ENCODE peak calls at places on chromosome 2, in six cellular contexts. L is coronary artery, G is cardiac muscle cell, S is foreskin fibroblast, Q is fibroblast of lung, K is PC-9. A is an unnamed sample.

GRCh38 chr2:230254152-230254881 is 28.8 kb downstream of the SP140 start:
- DNase-seq in L (no peak), G (no peak), S (no peak), Q (no peak), K (no peak), A (no peak)

GRCh38 chr2:128604045-128604444 is 285.4 kb upstream of the HS6ST1 start:
- DNase-seq in L (peak), G (no peak), S (no peak), Q (no peak), K (no peak), A (no peak)

GRCh38 chr2:73970850-73971471 is 13.7 kb upstream of the TET3 start:
- DNase-seq in L (no peak), G (peak), S (no peak), Q (peak), K (no peak), A (peak)

GRCh38 chr2:2520396-2520795 is 189.3 kb upstream of the MYT1L start:
- DNase-seq in L (no peak), G (no peak), S (no peak), Q (no peak), K (no peak), A (no peak)

GRCh38 chr2:72921866-72922265 is 4.5 kb downstream of the EMX1 start:
- DNase-seq in L (no peak), G (no peak), S (no peak), Q (no peak), K (no peak), A (no peak)

GRCh38 chr2:169734172-169734847 is 678 bp downstream of the KLHL23 start:
- DNase-seq in L (no peak), G (peak), S (no peak), Q (no peak), K (peak), A (peak)

GRCh38 chr2:157304811-157305712 is 20.6 kb downstream of the ERMN start:
- DNase-seq in L (no peak), G (peak), S (peak), Q (peak), K (no peak), A (no peak)

GRCh38 chr2:215505044-215505786 is 69.3 kb upstream of the FN1 start:
- DNase-seq in L (no peak), G (peak), S (peak), Q (peak), K (no peak), A (no peak)

GRCh38 chr2:61993422-61994024 is 88.0 kb downstream of the COMMD1 start:
- DNase-seq in L (no peak), G (peak), S (peak), Q (peak), K (peak), A (peak)

GRCh38 chr2:240814280-240814679 is 5.7 kb downstream of the KIF1A start:
- DNase-seq in L (no peak), G (no peak), S (no peak), Q (no peak), K (no peak), A (no peak)

GRCh38 chr2:70956141-70956540 is 20.4 kb downstream of the ATP6V1B1 start:
- DNase-seq in L (no peak), G (no peak), S (no peak), Q (no peak), K (no peak), A (no peak)

GRCh38 chr2:69118609-69119008 is 105.6 kb downstream of the ANTXR1 start:
- DNase-seq in L (peak), G (peak), S (peak), Q (peak), K (no peak), A (no peak)

GRCh38 chr2:107728586-107728985 is 98.1 kb upstream of the RGPD4 start:
- DNase-seq in L (no peak), G (no peak), S (no peak), Q (no peak), K (no peak), A (no peak)

GRCh38 chr2:43329637-43330036 is 103.2 kb upstream of the ZFP36L2 start:
- DNase-seq in L (no peak), G (no peak), S (no peak), Q (no peak), K (no peak), A (no peak)

GRCh38 chr2:75424936-75425619 is 135.7 kb downstream of the EVA1A start:
- DNase-seq in L (no peak), G (peak), S (peak), Q (peak), K (no peak), A (no peak)

GRCh38 chr2:135093192-135093591 is 41.1 kb downstream of the RAB3GAP1 start:
- DNase-seq in L (no peak), G (no peak), S (no peak), Q (no peak), K (no peak), A (no peak)

GRCh38 chr2:159225025-159226016 is 61.2 kb downstream of the WDSUB1 start:
- DNase-seq in L (no peak), G (no peak), S (no peak), Q (no peak), K (no peak), A (peak)

GRCh38 chr2:207767461-207768167 is 2.1 kb downstream of the FZD5 start:
- DNase-seq in L (peak), G (peak), S (no peak), Q (peak), K (peak), A (no peak)

GRCh38 chr2:6828299-6828584 is 37.5 kb downstream of the CMPK2 start:
- DNase-seq in L (no peak), G (peak), S (no peak), Q (peak), K (no peak), A (no peak)

GRCh38 chr2:190533968-190534309 is 583 bp downstream of the NEMP2 start:
- DNase-seq in L (no peak), G (no peak), S (no peak), Q (peak), K (no peak), A (no peak)

GRCh38 chr2:17589406-17590035 is 49.0 kb downstream of the VSNL1 start:
- DNase-seq in L (no peak), G (no peak), S (no peak), Q (no peak), K (no peak), A (no peak)

GRCh38 chr2:62217421-62217820 is 21.5 kb downstream of the B3GNT2 start:
- DNase-seq in L (peak), G (no peak), S (no peak), Q (no peak), K (no peak), A (no peak)

DNA sequence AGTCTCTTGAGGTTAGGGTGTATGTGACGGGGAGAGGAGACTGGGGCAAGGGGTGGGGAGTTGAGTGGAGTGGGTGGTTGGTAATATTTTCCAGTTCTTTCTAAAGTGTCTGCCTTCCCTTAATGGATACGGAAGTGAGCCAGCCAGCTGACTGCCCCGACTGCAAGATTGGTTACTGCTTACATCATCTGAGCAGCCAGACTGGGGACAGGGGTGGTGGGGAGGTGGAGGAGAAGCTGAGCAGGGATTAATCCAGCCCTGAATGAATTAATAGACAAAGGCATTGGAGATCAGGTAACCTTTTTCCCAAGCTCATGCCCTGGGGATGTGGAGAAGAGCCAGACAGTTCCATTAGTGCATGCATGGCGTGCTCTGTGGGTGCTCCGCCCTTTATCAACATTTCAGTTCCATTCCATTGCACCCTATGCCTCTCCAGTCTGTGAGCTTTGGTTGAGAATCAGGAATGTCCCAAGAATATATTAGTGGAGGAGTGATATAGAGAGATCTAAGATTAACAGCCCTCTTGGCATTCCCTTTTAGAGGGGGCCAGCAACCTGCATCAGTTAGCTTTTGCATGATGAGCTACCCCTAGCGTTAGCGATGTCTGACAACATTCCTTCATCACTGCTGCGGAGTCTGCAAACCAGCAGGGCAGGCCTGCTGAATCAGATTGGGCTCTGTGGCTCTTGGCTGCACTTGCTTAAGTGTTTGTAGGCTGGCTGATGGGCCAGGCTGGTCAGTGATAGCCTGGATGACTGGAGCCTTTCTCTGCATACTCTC is 67.5 kb downstream of the TNP1 start:
- DNase-seq in L (peak), G (peak), S (peak), Q (peak), K (peak), A (no peak)
- TF ChIP-seq CTCF in L (no peak), G (no peak), S (no peak), Q (no peak), K (no peak), A (no peak)

DNA sequence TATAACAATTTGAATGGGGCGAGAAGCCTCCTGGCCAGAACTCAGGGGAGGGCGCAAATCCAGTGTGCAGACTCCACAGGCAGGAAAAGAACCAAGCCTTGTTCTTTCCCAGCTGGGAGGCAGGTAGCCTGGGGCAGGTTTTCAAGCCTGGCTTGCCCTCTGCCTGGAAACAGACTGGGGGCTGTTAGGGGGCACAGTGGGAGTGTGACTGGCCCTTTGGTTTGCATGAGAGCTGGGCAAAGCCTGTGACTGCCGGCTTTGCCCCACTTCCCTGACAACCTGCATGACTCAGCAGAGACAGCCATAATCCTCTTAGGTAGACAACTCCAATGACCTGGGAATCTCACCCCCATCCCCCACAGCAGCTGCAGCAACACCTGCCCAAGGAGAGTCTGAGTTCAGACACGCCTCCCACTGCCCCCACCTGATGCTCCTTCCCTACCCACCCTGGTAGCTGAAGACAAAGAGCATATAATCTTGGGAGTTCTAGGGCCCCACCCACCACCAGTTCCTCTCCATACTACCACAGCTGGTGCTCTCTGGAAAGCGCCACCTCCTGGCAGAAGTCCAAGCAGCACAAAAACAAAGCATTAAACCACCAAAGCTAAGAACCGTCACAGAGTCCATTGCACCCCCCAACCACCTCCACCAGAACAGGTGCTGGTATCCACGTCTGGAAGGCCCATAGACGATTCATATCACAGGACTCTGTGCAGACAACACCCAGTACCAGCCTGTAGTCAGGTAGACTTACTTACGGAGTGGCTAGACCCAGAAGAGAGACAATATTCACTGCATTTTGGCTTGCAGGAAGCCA is 402.5 kb downstream of the STK39 start:
- DNase-seq in L (no peak), G (no peak), S (no peak), Q (no peak), K (peak), A (no peak)
- TF ChIP-seq CTCF in L (no peak), G (no peak), S (no peak), Q (no peak), K (no peak), A (no peak)

GRCh38 chr2:122949523-122949922 is 1075.6 kb upstream of the CNTNAP5 start:
- DNase-seq in L (no peak), G (no peak), S (no peak), Q (no peak), K (no peak), A (no peak)
- TF ChIP-seq CTCF in L (no peak), G (no peak), S (no peak), Q (no peak), K (no peak), A (no peak)

GRCh38 chr2:55601849-55602248 is 15.6 kb downstream of the PPP4R3B start:
- DNase-seq in L (no peak), G (no peak), S (no peak), Q (no peak), K (no peak), A (no peak)

GRCh38 chr2:55609193-55609794 is 8.1 kb downstream of the PPP4R3B start:
- DNase-seq in L (no peak), G (no peak), S (no peak), Q (no peak), K (no peak), A (no peak)

GRCh38 chr2:55598056-55598795 is 19.2 kb downstream of the PPP4R3B start:
- DNase-seq in L (no peak), G (no peak), S (no peak), Q (peak), K (no peak), A (no peak)

GRCh38 chr2:55607717-55608116 is 9.7 kb downstream of the PPP4R3B start:
- DNase-seq in L (no peak), G (no peak), S (no peak), Q (no peak), K (no peak), A (no peak)

DNA sequence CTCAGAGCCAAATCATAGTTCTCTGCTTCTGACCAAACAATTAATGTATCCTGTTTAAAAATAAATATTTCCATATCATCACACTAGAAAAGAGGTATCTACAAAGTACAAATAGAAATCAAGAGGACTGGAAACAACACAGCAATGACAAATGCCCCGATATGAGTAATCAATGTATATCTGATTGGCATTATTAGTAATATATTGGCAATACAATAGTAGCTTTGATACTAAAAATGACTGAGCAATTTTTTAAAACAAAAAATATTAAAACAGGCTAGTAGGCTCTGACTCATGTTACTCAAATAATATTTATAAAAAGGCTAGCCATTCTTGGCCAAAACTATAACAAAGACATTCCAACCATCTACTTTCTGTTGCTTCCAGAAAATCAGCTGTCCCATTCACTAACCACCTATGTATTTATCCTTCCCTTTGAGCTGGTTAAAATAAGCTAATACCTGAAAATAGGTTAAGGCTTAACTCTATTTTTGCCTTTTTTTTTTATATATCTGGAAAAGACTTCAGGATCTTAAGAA is 13.3 kb downstream of the PPP4R3B start:
- DNase-seq in L (no peak), G (no peak), S (no peak), Q (peak), K (no peak), A (no peak)
- TF ChIP-seq CTCF in L (no peak), G (no peak), S (no peak), Q (no peak), K (no peak), A (no peak)

DNA sequence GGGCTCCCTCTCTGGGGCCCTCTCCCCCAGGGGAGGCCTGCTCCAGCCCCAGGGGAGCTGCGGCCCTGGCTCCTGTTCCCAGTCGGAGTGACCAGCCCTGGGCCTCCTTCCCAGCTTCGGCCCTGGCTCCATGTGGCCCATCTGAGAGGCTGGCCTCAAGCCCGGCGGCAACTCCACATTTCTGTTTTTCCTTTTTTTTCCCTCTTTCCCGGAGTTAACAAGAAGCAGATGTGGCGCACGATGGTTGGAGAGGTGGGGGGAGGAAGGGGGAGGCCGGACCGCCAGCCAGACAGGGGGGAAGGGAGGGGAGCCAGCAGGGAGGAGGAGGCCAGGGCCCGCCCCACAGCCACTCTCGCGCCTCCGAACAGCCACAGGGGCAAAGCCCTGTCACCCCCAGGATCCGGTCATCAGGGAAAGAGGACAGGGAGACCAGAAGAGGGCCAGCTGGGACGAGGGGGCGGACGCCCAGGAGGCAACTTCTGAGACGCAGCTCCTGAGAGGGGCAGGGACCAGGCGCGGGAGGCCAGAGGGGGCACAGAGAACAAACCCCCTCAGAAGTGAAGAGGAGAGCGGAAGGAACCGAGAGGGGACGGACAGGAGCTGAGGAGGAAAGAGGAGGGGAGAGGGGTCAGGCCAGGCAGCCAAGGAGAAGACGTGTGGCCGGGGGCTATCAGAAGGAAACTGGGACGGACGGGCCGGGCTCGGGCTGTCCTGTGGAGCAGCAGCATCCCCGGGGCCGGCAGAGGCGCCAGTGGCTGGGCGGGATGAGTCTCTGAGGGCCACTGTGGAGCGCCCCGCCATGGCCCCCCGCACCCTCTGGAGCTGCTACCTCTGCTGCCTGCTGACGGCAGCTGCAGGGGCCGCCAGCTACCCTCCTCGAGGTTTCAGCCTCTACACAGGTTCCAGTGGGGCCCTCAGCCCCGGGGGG is at the start of gene EMILIN1:
- DNase-seq in L (peak), G (peak), S (peak), Q (peak), K (no peak), A (no peak)
- TF ChIP-seq CTCF in L (no peak), G (peak), S (no peak), Q (no peak), K (no peak), A (no peak)

DNA sequence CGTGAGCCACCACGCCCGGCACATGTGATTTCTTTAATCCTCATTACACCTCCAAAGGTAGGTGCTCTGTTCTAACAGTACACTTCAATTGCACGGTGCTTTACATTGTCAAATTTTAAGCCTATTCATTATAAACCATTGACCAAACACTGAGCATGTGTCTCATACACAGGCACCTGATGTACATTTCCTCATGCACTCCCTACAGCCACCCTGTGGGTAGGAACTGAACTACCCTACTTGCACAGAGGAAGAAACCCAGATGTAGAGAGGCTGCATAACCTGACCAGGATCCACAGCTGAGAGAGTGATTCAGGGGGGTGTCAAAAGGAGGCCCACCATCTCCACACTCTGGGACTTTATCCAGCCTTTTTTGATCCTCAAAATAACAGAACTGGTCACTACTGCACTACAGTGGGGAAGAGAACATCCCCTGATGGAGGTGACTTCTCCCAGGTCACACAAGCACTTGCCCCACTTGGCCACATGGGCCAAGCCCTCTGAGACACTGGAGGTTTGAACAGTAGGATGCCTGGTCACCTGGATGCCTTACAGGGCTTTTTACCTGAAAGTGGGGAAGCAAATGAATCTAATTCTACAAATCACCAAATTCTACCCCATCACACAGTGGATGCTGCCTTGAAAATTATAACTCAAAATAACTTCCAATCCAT is 6.9 kb upstream of the DPYSL5 start:
- DNase-seq in L (no peak), G (no peak), S (no peak), Q (no peak), K (no peak), A (no peak)
- TF ChIP-seq CTCF in L (no peak), G (no peak), S (peak), Q (no peak), K (peak), A (no peak)

DNA sequence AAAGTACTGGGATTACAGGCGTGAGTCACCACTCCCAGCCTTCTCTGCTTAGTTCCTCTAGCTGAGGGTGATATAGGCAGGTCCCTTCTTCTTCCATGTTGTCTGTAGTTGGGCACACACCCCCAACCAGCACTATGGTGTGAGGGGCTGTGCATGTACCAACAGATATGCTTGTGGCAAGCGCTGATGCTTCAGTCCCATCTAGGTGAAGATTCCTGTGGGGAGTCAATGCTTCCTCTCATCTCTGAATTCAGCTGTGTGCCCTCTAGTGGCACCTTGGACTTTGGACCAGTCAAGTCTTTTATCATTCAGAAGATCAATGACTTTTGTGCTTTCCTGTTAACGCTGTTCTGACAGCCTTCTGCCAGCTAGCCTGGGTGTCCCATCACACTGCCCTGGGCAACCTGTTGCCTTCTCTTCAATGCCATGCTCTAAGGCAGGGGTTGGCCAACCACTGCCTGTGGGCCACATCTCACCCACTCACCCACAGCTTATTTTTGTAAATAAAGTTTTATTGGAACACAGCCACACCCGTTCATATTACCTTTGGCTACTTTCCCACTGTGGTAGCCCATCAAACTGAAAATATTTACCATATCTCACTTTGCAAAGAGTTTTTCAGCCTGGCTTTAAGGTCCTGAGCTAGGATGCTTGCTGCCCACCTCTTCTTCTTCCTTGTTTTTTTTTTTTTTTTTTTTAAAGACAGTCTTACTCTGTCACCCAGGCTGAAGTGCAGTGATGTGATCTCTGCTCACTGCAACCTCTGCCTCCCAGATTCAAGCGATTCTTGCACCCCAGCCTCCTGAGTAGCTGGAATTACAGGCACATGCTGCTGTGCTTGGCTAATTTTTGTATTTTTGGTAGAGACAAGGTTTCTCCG is 51.0 kb downstream of the NPAS2 start:
- DNase-seq in L (no peak), G (no peak), S (no peak), Q (no peak), K (no peak), A (no peak)
- TF ChIP-seq CTCF in L (no peak), G (peak), S (peak), Q (no peak), K (peak), A (no peak)

A was measured in GM10248.